ENCODE peak calls at places on chromosome 4, in five cellular contexts. One of them, this sample, is unnamed.

GRCh38 chr4:168797176-168797575 is 212.9 kb downstream of the CBR4 start:
- DNase-seq in fibroblast of villous mesenchyme: peak; percentile 97
- DNase-seq in adrenal gland: no peak
- DNase-seq in fibroblast of pulmonary artery: peak; percentile 90
- DNase-seq in BJ: peak; percentile 42
- DNase-seq in this sample: no peak

GRCh38 chr4:74370912-74371311 is 6.0 kb downstream of the EREG start:
- DNase-seq in fibroblast of villous mesenchyme: peak; percentile 65
- DNase-seq in adrenal gland: no peak
- DNase-seq in fibroblast of pulmonary artery: peak; percentile 82
- DNase-seq in BJ: no peak
- DNase-seq in this sample: no peak

GRCh38 chr4:2791518-2792395 is 1.1 kb upstream of the SH3BP2 start:
- DNase-seq in fibroblast of villous mesenchyme: no peak
- DNase-seq in adrenal gland: no peak
- DNase-seq in fibroblast of pulmonary artery: no peak
- DNase-seq in BJ: no peak
- DNase-seq in this sample: peak; percentile 89

GRCh38 chr4:41670530-41670929 is 78.0 kb downstream of the PHOX2B start:
- DNase-seq in fibroblast of villous mesenchyme: no peak
- DNase-seq in adrenal gland: peak; percentile 19
- DNase-seq in fibroblast of pulmonary artery: no peak
- DNase-seq in BJ: no peak
- DNase-seq in this sample: peak; percentile 77

GRCh38 chr4:78784255-78784654 is 8.1 kb downstream of the BMP2K start:
- DNase-seq in fibroblast of villous mesenchyme: peak; percentile 83
- DNase-seq in adrenal gland: no peak
- DNase-seq in fibroblast of pulmonary artery: peak; percentile 40
- DNase-seq in BJ: peak; percentile 79
- DNase-seq in this sample: no peak

GRCh38 chr4:73021634-73022033 is 47.9 kb downstream of the COX18 start:
- DNase-seq in fibroblast of villous mesenchyme: peak; percentile 46
- DNase-seq in adrenal gland: no peak
- DNase-seq in fibroblast of pulmonary artery: peak; percentile 79
- DNase-seq in BJ: no peak
- DNase-seq in this sample: no peak

GRCh38 chr4:183449193-183449888 is 4.9 kb downstream of the CDKN2AIP start:
- DNase-seq in fibroblast of villous mesenchyme: peak; percentile 87
- DNase-seq in adrenal gland: no peak
- DNase-seq in fibroblast of pulmonary artery: peak; percentile 69
- DNase-seq in BJ: peak; percentile 78
- DNase-seq in this sample: no peak

GRCh38 chr4:3266076-3266475 is 17.1 kb downstream of the MSANTD1 start:
- DNase-seq in fibroblast of villous mesenchyme: no peak
- DNase-seq in adrenal gland: no peak
- DNase-seq in fibroblast of pulmonary artery: no peak
- DNase-seq in BJ: no peak
- DNase-seq in this sample: no peak

GRCh38 chr4:44446801-44447562 is 1.6 kb downstream of the KCTD8 start:
- DNase-seq in fibroblast of villous mesenchyme: no peak
- DNase-seq in adrenal gland: no peak
- DNase-seq in fibroblast of pulmonary artery: no peak
- DNase-seq in BJ: no peak
- DNase-seq in this sample: no peak

GRCh38 chr4:189202182-189202868 is 738.3 kb upstream of the FRG1 start:
- DNase-seq in fibroblast of villous mesenchyme: peak; percentile 77
- DNase-seq in adrenal gland: peak; percentile 60
- DNase-seq in fibroblast of pulmonary artery: peak; percentile 68
- DNase-seq in BJ: no peak
- DNase-seq in this sample: peak; percentile 63

GRCh38 chr4:158112612-158113011 is 60.2 kb downstream of the GASK1B start:
- DNase-seq in fibroblast of villous mesenchyme: no peak
- DNase-seq in adrenal gland: no peak
- DNase-seq in fibroblast of pulmonary artery: peak; percentile 84
- DNase-seq in BJ: no peak
- DNase-seq in this sample: no peak

GRCh38 chr4:169208090-169208455 is 62.7 kb downstream of the SH3RF1 start:
- DNase-seq in fibroblast of villous mesenchyme: peak; percentile 72
- DNase-seq in adrenal gland: no peak
- DNase-seq in fibroblast of pulmonary artery: no peak
- DNase-seq in BJ: no peak
- DNase-seq in this sample: no peak

This sample was measured in right lobe of liver.